ENCODE peak calls at places on chromosomes 5 and 9, in seven cellular contexts. N is GM12865; W is glutamatergic neuron; E is CD4-positive, alpha-beta T cell; X is breast epithelium; P is LNCaP clone FGC; T is kidney tubule cell. R is an unnamed sample.

GRCh38 chr9:95010431-95010838 is 283.9 kb downstream of the AOPEP start:
- DNase-seq in W (no peak), T (no peak), X (no peak), N (no peak), P (no peak), E (no peak), R (no peak)

GRCh38 chr9:134738869-134739659 is 97.5 kb downstream of the COL5A1 start:
- DNase-seq in E (peak; percentile 11), X (peak; percentile 46), N (peak; percentile 1), P (no peak), T (peak; percentile 47), W (peak; percentile 93), R (peak; percentile 23)

GRCh38 chr5:68848086-68848485 is 245.7 kb upstream of the SLC30A5 start:
- DNase-seq in N (no peak), X (no peak), E (no peak), P (no peak), T (peak; percentile 58), W (no peak), R (no peak)

GRCh38 chr5:80192507-80193241 is 63.2 kb downstream of the SERINC5 start:
- DNase-seq in E (no peak), T (peak; percentile 59), W (no peak), P (no peak), N (no peak), X (no peak), R (no peak)

GRCh38 chr5:109936996-109937395 is 247.3 kb downstream of the MAN2A1 start:
- DNase-seq in N (peak; percentile 73), T (no peak), X (no peak), P (no peak), E (no peak), W (no peak), R (no peak)

GRCh38 chr5:73821003-73821402 is 195.0 kb downstream of the ARHGEF28 start:
- DNase-seq in E (no peak), T (peak; percentile 84), N (no peak), X (no peak), W (no peak), P (no peak), R (no peak)

GRCh38 chr5:65098393-65098792 is 329.7 kb downstream of the CWC27 start:
- DNase-seq in W (no peak), T (no peak), X (no peak), E (no peak), N (no peak), P (no peak), R (no peak)

GRCh38 chr5:150036513-150036912 is 36.0 kb downstream of the HMGXB3 start:
- DNase-seq in T (peak; percentile 37), W (no peak), E (no peak), N (no peak), P (no peak), X (no peak), R (no peak)

GRCh38 chr5:102975040-102975439 is 144.9 kb downstream of the GIN1 start:
- DNase-seq in E (no peak), N (no peak), X (no peak), T (no peak), W (peak; percentile 60), P (no peak), R (peak; percentile 75)

GRCh38 chr9:11457809-11458785 is 845.3 kb upstream of the PTPRD start:
- DNase-seq in N (no peak), P (no peak), T (no peak), X (no peak), E (no peak), W (peak; percentile 77), R (peak; percentile 97)

GRCh38 chr5:16736158-16736994 is 119.6 kb upstream of the RETREG1 start:
- DNase-seq in E (no peak), W (peak; percentile 50), P (peak; percentile 83), T (peak; percentile 75), X (peak; percentile 84), N (no peak), R (peak; percentile 66)

GRCh38 chr5:157253547-157253946 is 12.4 kb upstream of the CYFIP2 start:
- DNase-seq in N (peak; percentile 49), P (no peak), E (no peak), W (peak; percentile 70), X (no peak), T (peak; percentile 53), R (peak; percentile 63)

GRCh38 chr5:16568875-16569580 is 47.8 kb downstream of the RETREG1 start:
- DNase-seq in W (no peak), N (no peak), P (no peak), X (peak; percentile 80), T (no peak), E (no peak), R (no peak)